ENCODE peak calls at places on chromosomes 16 and 17, in four cellular contexts. One of them, this sample, is unnamed.

GRCh38 chr17:27457731-27458523 is 1.7 kb downstream of the KSR1 start:
- DNase-seq in HepG2: peak
- DNase-seq in SK-N-SH: peak
- DNase-seq in GM12878: no peak
- DNase-seq in this sample: no peak

GRCh38 chr17:56890390-56890789 is 23.5 kb downstream of the TRIM25 start:
- DNase-seq in HepG2: no peak
- DNase-seq in SK-N-SH: no peak
- DNase-seq in GM12878: no peak
- DNase-seq in this sample: no peak

GRCh38 chr17:29179232-29180036 is 764 bp downstream of the MYO18A start:
- DNase-seq in HepG2: peak
- DNase-seq in SK-N-SH: peak
- DNase-seq in GM12878: no peak
- DNase-seq in this sample: no peak

GRCh38 chr16:88782454-88783390 is 2.3 kb downstream of the PIEZO1 start:
- DNase-seq in HepG2: no peak
- DNase-seq in SK-N-SH: no peak
- DNase-seq in GM12878: no peak
- DNase-seq in this sample: peak

GRCh38 chr16:57479043-57479421 is 7.3 kb downstream of the DOK4 start:
- DNase-seq in HepG2: no peak
- DNase-seq in SK-N-SH: peak
- DNase-seq in GM12878: no peak
- DNase-seq in this sample: no peak

GRCh38 chr17:73042225-73042624 is 50.3 kb downstream of the SLC39A11 start:
- DNase-seq in HepG2: no peak
- DNase-seq in SK-N-SH: no peak
- DNase-seq in GM12878: no peak
- DNase-seq in this sample: no peak

GRCh38 chr17:63974594-63975192 is 2.0 kb upstream of the SCN4A start:
- DNase-seq in HepG2: no peak
- DNase-seq in SK-N-SH: no peak
- DNase-seq in GM12878: no peak
- DNase-seq in this sample: no peak

GRCh38 chr17:50187741-50188520 is 13.5 kb downstream of the COL1A1 start:
- DNase-seq in HepG2: no peak
- DNase-seq in SK-N-SH: no peak
- DNase-seq in GM12878: no peak
- DNase-seq in this sample: no peak

GRCh38 chr16:53714080-53715050 is 10.4 kb downstream of the FTO start:
- DNase-seq in HepG2: no peak
- DNase-seq in SK-N-SH: no peak
- DNase-seq in GM12878: no peak
- DNase-seq in this sample: no peak

GRCh38 chr16:2966803-2967184 is 2.4 kb upstream of the PAQR4 start:
- DNase-seq in HepG2: no peak
- DNase-seq in SK-N-SH: no peak
- DNase-seq in GM12878: no peak
- DNase-seq in this sample: no peak

GRCh38 chr17:74118504-74118903 is 85.0 kb upstream of the RPL38 start:
- DNase-seq in HepG2: no peak
- DNase-seq in SK-N-SH: peak
- DNase-seq in GM12878: no peak
- DNase-seq in this sample: peak

GRCh38 chr17:79654350-79654959 is 43.6 kb upstream of the RBFOX3 start:
- DNase-seq in HepG2: no peak
- DNase-seq in SK-N-SH: no peak
- DNase-seq in GM12878: no peak
- DNase-seq in this sample: peak

GRCh38 chr16:79770244-79771064 is 169.9 kb upstream of the MAF start:
- DNase-seq in HepG2: peak
- DNase-seq in SK-N-SH: peak
- DNase-seq in GM12878: peak
- DNase-seq in this sample: peak

GRCh38 chr17:55072910-55073309 is 104.3 kb downstream of the STXBP4 start:
- DNase-seq in HepG2: no peak
- DNase-seq in SK-N-SH: no peak
- DNase-seq in GM12878: no peak
- DNase-seq in this sample: no peak

GRCh38 chr16:84851192-84852127 is 31.7 kb downstream of the CRISPLD2 start:
- DNase-seq in HepG2: peak
- DNase-seq in SK-N-SH: no peak
- DNase-seq in GM12878: no peak
- DNase-seq in this sample: no peak

GRCh38 chr17:75845933-75846700 is 1.9 kb upstream of the UNC13D start:
- DNase-seq in HepG2: no peak
- DNase-seq in SK-N-SH: no peak
- DNase-seq in GM12878: no peak
- DNase-seq in this sample: peak

GRCh38 chr17:5592382-5592781 is 8.1 kb upstream of the NLRP1 start:
- DNase-seq in HepG2: peak
- DNase-seq in SK-N-SH: peak
- DNase-seq in GM12878: no peak
- DNase-seq in this sample: no peak

GRCh38 chr16:27264151-27264550 is 4.4 kb downstream of the NSMCE1 start:
- DNase-seq in HepG2: peak
- DNase-seq in SK-N-SH: no peak
- DNase-seq in GM12878: no peak
- DNase-seq in this sample: no peak

GRCh38 chr17:31574458-31574857 is 183.0 kb downstream of the RAB11FIP4 start:
- DNase-seq in HepG2: no peak
- DNase-seq in SK-N-SH: no peak
- DNase-seq in GM12878: no peak
- DNase-seq in this sample: no peak

GRCh38 chr17:72602517-72603345 is 481.9 kb downstream of the SOX9 start:
- DNase-seq in HepG2: no peak
- DNase-seq in SK-N-SH: no peak
- DNase-seq in GM12878: no peak
- DNase-seq in this sample: no peak

GRCh38 chr17:3043737-3044365 is 19.6 kb downstream of the OR1D5 start:
- DNase-seq in HepG2: peak
- DNase-seq in SK-N-SH: no peak
- DNase-seq in GM12878: no peak
- DNase-seq in this sample: no peak

GRCh38 chr17:76506408-76507328 is 5.4 kb upstream of the RHBDF2 start:
- DNase-seq in HepG2: peak
- DNase-seq in SK-N-SH: peak
- DNase-seq in GM12878: peak
- DNase-seq in this sample: peak

GRCh38 chr16:3983081-3983520 is 102.6 kb upstream of the CREBBP start:
- DNase-seq in HepG2: peak
- DNase-seq in SK-N-SH: peak
- DNase-seq in GM12878: no peak
- DNase-seq in this sample: peak

GRCh38 chr17:49985310-49985990 is 9.6 kb downstream of the DLX3 start:
- DNase-seq in HepG2: no peak
- DNase-seq in SK-N-SH: peak
- DNase-seq in GM12878: no peak
- DNase-seq in this sample: peak

GRCh38 chr16:61014869-61015268 is 1021.4 kb downstream of the CDH8 start:
- DNase-seq in HepG2: no peak
- DNase-seq in SK-N-SH: no peak
- DNase-seq in GM12878: no peak
- DNase-seq in this sample: no peak

GRCh38 chr16:55539049-55539448 is 27.4 kb upstream of the CAPNS2 start:
- DNase-seq in HepG2: no peak
- DNase-seq in SK-N-SH: no peak
- DNase-seq in GM12878: no peak
- DNase-seq in this sample: no peak

GRCh38 chr17:64538508-64539120 is 31.8 kb downstream of the CEP95 start:
- DNase-seq in HepG2: no peak
- DNase-seq in SK-N-SH: no peak
- DNase-seq in GM12878: no peak
- DNase-seq in this sample: no peak

GRCh38 chr17:21370430-21370829 is 5.7 kb upstream of the KCNJ12 start:
- DNase-seq in HepG2: no peak
- DNase-seq in SK-N-SH: no peak
- DNase-seq in GM12878: no peak
- DNase-seq in this sample: no peak

GRCh38 chr16:54118846-54119245 is 167.7 kb downstream of the IRX3 start:
- DNase-seq in HepG2: no peak
- DNase-seq in SK-N-SH: no peak
- DNase-seq in GM12878: no peak
- DNase-seq in this sample: no peak

GRCh38 chr17:81004336-81005015 is 12.8 kb downstream of the CHMP6 start:
- DNase-seq in HepG2: no peak
- DNase-seq in SK-N-SH: peak
- DNase-seq in GM12878: no peak
- DNase-seq in this sample: no peak

GRCh38 chr17:81540676-81541027 is 11.5 kb downstream of the FAAP100 start:
- DNase-seq in HepG2: no peak
- DNase-seq in SK-N-SH: no peak
- DNase-seq in GM12878: no peak
- DNase-seq in this sample: no peak

DNA sequence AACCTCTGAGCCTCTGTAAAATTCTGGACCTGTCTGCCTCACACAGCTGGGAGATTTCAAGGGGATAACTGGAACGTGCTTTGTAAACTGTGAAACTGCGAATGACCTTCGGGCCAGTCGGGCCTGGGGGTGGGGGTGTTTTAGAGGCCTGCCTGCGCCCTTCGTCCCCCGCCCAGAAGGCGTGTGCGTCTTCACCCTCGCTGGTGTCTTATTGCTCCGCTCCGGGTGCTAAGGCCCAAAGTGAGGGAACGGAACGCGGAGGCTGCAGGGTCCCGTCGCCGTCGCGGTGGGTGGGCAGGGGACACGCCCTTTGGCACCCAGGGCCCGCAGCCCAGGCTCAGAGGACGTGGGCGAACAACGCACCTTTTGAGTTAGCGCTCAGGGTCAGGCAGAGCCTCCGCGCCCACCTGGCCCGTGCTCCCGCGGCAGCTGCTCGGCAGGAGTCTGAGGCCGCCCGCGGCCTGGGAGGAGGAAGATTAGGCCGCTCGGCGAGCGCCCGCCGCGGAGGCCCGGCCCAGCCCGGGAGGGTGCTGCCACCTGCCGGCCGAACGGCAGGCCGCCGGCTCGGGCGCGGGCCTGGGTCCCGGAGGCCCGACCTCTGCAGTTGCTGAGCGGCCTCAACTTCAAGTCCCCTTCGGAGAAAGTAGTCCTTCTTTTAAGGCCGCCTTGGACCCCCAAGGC is 29.7 kb downstream of the DCAKD start:
- DNase-seq in HepG2: peak
- DNase-seq in SK-N-SH: peak
- DNase-seq in GM12878: no peak
- DNase-seq in this sample: peak
- TF ChIP-seq POLR2AphosphoS5 in HepG2: peak
- TF ChIP-seq POLR2AphosphoS5 in SK-N-SH: peak
- TF ChIP-seq POLR2AphosphoS5 in GM12878: no peak
- TF ChIP-seq POLR2AphosphoS5 in this sample: peak

DNA sequence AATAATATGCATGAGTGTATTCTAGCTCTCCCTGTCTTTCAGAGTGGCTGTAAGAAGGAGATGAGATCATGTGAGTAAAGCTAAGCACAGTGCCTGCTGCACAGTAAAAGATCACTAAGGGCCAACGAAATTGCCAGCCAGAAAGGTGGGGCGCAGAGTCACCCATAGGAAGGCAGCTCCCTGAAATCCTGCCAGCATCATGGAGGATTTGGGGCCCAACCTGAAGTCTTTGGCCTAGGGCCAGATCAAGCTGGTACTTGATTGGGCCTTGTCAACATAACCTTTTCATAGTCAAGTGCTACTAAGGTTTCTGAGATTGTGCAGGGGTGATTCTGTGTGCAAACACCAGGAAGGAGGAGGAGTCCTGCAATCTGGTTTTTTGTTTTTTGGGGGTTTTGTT is 16.5 kb downstream of the SCNN1B start:
- DNase-seq in HepG2: no peak
- DNase-seq in SK-N-SH: no peak
- DNase-seq in GM12878: no peak
- DNase-seq in this sample: no peak
- TF ChIP-seq EP300 in HepG2: no peak
- TF ChIP-seq EP300 in SK-N-SH: no peak
- TF ChIP-seq EP300 in GM12878: no peak
- TF ChIP-seq EP300 in this sample: no peak

DNA sequence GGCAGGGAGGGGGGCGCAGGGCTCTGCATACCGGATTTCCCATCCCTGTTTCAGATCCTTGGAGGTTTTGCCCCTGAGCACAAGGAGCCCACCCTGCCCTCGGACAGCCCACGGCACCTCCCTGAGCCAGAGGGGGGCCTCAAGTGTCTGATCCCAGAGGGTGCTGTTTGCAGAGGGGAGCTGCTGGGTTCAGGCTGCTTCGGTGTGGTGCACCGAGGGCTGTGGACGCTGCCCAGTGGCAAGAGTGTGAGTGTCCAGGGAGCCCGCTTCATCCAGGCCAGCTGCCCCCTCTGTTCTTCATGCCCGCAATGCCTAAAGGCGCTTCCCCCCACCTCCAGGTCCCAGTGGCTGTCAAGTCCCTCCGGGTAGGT is 2.5 kb downstream of the TNK1 start:
- DNase-seq in HepG2: no peak
- DNase-seq in SK-N-SH: no peak
- DNase-seq in GM12878: no peak
- DNase-seq in this sample: no peak
- TF ChIP-seq POLR2AphosphoS5 in HepG2: no peak
- TF ChIP-seq POLR2AphosphoS5 in SK-N-SH: no peak
- TF ChIP-seq POLR2AphosphoS5 in GM12878: no peak
- TF ChIP-seq POLR2AphosphoS5 in this sample: no peak

DNA sequence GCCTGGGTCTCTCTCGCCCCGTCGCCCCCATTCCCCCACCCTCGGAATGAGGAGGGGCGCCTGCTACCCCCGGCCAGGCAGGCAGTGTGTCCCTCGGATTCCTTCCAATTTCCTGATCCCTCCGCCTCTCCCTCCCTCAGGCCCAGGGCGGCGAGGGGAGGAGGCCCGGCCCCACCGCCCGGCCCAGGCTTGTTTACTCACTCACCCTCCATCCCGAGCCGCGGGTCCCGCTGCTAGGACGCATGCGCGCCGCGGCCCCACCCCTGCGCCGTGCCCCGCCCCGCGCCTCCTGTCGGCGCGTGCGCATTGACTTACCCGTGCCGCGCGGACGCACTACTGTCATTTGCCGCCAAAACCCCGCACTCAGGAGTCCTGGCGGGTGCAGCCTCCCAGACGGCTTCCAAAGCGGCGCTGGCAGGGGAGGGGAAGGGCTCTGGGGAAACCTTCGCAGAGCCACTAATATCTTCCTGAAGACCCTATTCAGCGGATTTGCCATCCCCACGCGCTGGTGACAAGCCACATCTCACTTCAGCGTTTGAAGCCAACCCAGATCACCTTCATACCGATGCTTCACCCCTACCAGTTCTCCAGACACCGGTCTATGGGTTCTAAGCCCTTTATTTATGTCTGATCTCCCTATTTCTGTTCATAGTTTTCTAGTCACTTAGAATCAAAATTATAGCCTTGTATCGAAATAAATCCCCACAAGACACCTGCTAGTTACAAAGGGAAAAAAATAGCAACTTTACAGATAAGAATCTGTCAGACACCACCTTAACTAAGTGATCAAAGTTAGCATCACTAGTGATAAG is at the start of gene EZH1:
- DNase-seq in HepG2: peak
- DNase-seq in SK-N-SH: peak
- DNase-seq in GM12878: peak
- DNase-seq in this sample: peak
- TF ChIP-seq EP300 in HepG2: no peak
- TF ChIP-seq EP300 in SK-N-SH: no peak
- TF ChIP-seq EP300 in GM12878: no peak
- TF ChIP-seq EP300 in this sample: no peak

This sample was measured in sigmoid colon.